ENCODE peak calls at places on chromosome 17, in eight cellular contexts. One of them, this sample, is unnamed.

GRCh38 chr17:49899588-49899987 is 51.7 kb upstream of the TAC4 start:
- DNase-seq in CD4-positive, alpha-beta T cell: no peak
- DNase-seq in prostate gland: no peak
- DNase-seq in substantia nigra: no peak
- DNase-seq in AG08395: no peak
- DNase-seq in HS-5: no peak
- DNase-seq in T-helper 1 cell: no peak
- DNase-seq in fibroblast of the aortic adventitia: no peak
- DNase-seq in this sample: no peak

GRCh38 chr17:30391534-30391933 is 12.8 kb downstream of the CPD start:
- DNase-seq in substantia nigra: no peak
- DNase-seq in T-helper 1 cell: no peak
- DNase-seq in fibroblast of the aortic adventitia: no peak
- DNase-seq in CD4-positive, alpha-beta T cell: no peak
- DNase-seq in HS-5: no peak
- DNase-seq in AG08395: no peak
- DNase-seq in prostate gland: no peak
- DNase-seq in this sample: no peak

GRCh38 chr17:2067048-2067452 is 12.1 kb downstream of the HIC1 start:
- DNase-seq in prostate gland: no peak
- DNase-seq in AG08395: no peak
- DNase-seq in fibroblast of the aortic adventitia: no peak
- DNase-seq in HS-5: no peak
- DNase-seq in substantia nigra: no peak
- DNase-seq in T-helper 1 cell: no peak
- DNase-seq in CD4-positive, alpha-beta T cell: no peak
- DNase-seq in this sample: no peak

GRCh38 chr17:5399767-5400166 is 19.7 kb downstream of the NUP88 start:
- DNase-seq in CD4-positive, alpha-beta T cell: no peak
- DNase-seq in HS-5: no peak
- DNase-seq in substantia nigra: no peak
- DNase-seq in T-helper 1 cell: no peak
- DNase-seq in fibroblast of the aortic adventitia: no peak
- DNase-seq in AG08395: no peak
- DNase-seq in prostate gland: no peak
- DNase-seq in this sample: no peak

GRCh38 chr17:79871131-79871530 is 31.9 kb upstream of the CBX4 start:
- DNase-seq in substantia nigra: no peak
- DNase-seq in prostate gland: no peak
- DNase-seq in T-helper 1 cell: no peak
- DNase-seq in fibroblast of the aortic adventitia: no peak
- DNase-seq in HS-5: no peak
- DNase-seq in AG08395: no peak
- DNase-seq in CD4-positive, alpha-beta T cell: no peak
- DNase-seq in this sample: no peak

GRCh38 chr17:81120695-81121621 is 44.3 kb upstream of the PVALEF start:
- DNase-seq in AG08395: no peak
- DNase-seq in prostate gland: no peak
- DNase-seq in HS-5: no peak
- DNase-seq in substantia nigra: no peak
- DNase-seq in CD4-positive, alpha-beta T cell: no peak
- DNase-seq in T-helper 1 cell: no peak
- DNase-seq in fibroblast of the aortic adventitia: no peak
- DNase-seq in this sample: no peak

GRCh38 chr17:62869885-62870580 is 61.9 kb upstream of the MARCHF10 start:
- DNase-seq in substantia nigra: no peak
- DNase-seq in T-helper 1 cell: no peak
- DNase-seq in fibroblast of the aortic adventitia: peak
- DNase-seq in CD4-positive, alpha-beta T cell: no peak
- DNase-seq in prostate gland: no peak
- DNase-seq in HS-5: no peak
- DNase-seq in AG08395: peak
- DNase-seq in this sample: no peak

GRCh38 chr17:59762022-59762825 is 54.8 kb downstream of the VMP1 start:
- DNase-seq in prostate gland: no peak
- DNase-seq in HS-5: no peak
- DNase-seq in fibroblast of the aortic adventitia: peak
- DNase-seq in T-helper 1 cell: no peak
- DNase-seq in CD4-positive, alpha-beta T cell: no peak
- DNase-seq in substantia nigra: no peak
- DNase-seq in AG08395: peak
- DNase-seq in this sample: no peak

GRCh38 chr17:68182016-68182315 is 65.9 kb upstream of the AMZ2 start:
- DNase-seq in T-helper 1 cell: no peak
- DNase-seq in HS-5: no peak
- DNase-seq in fibroblast of the aortic adventitia: no peak
- DNase-seq in prostate gland: no peak
- DNase-seq in AG08395: no peak
- DNase-seq in substantia nigra: no peak
- DNase-seq in CD4-positive, alpha-beta T cell: no peak
- DNase-seq in this sample: no peak

GRCh38 chr17:43129671-43130010 is 4.5 kb upstream of the BRCA1 start:
- DNase-seq in AG08395: no peak
- DNase-seq in substantia nigra: no peak
- DNase-seq in fibroblast of the aortic adventitia: no peak
- DNase-seq in T-helper 1 cell: no peak
- DNase-seq in HS-5: no peak
- DNase-seq in prostate gland: no peak
- DNase-seq in CD4-positive, alpha-beta T cell: no peak
- DNase-seq in this sample: no peak

GRCh38 chr17:71033336-71033735 is 864.0 kb downstream of the KCNJ2 start:
- DNase-seq in fibroblast of the aortic adventitia: no peak
- DNase-seq in CD4-positive, alpha-beta T cell: no peak
- DNase-seq in HS-5: no peak
- DNase-seq in prostate gland: no peak
- DNase-seq in AG08395: no peak
- DNase-seq in T-helper 1 cell: no peak
- DNase-seq in substantia nigra: no peak
- DNase-seq in this sample: no peak

GRCh38 chr17:2068589-2069051 is 13.7 kb downstream of the HIC1 start:
- DNase-seq in CD4-positive, alpha-beta T cell: no peak
- DNase-seq in HS-5: no peak
- DNase-seq in prostate gland: no peak
- DNase-seq in T-helper 1 cell: no peak
- DNase-seq in fibroblast of the aortic adventitia: no peak
- DNase-seq in AG08395: no peak
- DNase-seq in substantia nigra: no peak
- DNase-seq in this sample: peak

GRCh38 chr17:44442806-44443205 is 53.4 kb upstream of the ITGA2B start:
- DNase-seq in prostate gland: no peak
- DNase-seq in HS-5: no peak
- DNase-seq in substantia nigra: no peak
- DNase-seq in CD4-positive, alpha-beta T cell: no peak
- DNase-seq in fibroblast of the aortic adventitia: no peak
- DNase-seq in T-helper 1 cell: no peak
- DNase-seq in AG08395: no peak
- DNase-seq in this sample: no peak

GRCh38 chr17:13031718-13032350 is 14.0 kb upstream of the ELAC2 start:
- DNase-seq in HS-5: no peak
- DNase-seq in AG08395: peak
- DNase-seq in substantia nigra: no peak
- DNase-seq in T-helper 1 cell: no peak
- DNase-seq in prostate gland: no peak
- DNase-seq in CD4-positive, alpha-beta T cell: peak
- DNase-seq in fibroblast of the aortic adventitia: peak
- DNase-seq in this sample: peak

GRCh38 chr17:8935194-8935593 is 30.3 kb downstream of the PIK3R5 start:
- DNase-seq in CD4-positive, alpha-beta T cell: no peak
- DNase-seq in fibroblast of the aortic adventitia: no peak
- DNase-seq in substantia nigra: no peak
- DNase-seq in prostate gland: no peak
- DNase-seq in HS-5: peak
- DNase-seq in T-helper 1 cell: no peak
- DNase-seq in AG08395: no peak
- DNase-seq in this sample: no peak

GRCh38 chr17:9162275-9162985 is 141.1 kb downstream of the NTN1 start:
- DNase-seq in T-helper 1 cell: no peak
- DNase-seq in CD4-positive, alpha-beta T cell: no peak
- DNase-seq in substantia nigra: no peak
- DNase-seq in prostate gland: no peak
- DNase-seq in HS-5: no peak
- DNase-seq in fibroblast of the aortic adventitia: no peak
- DNase-seq in AG08395: no peak
- DNase-seq in this sample: no peak

This sample was measured in SHP77 treated with DMSO at 0.1 percent for 48 hours.